ENCODE peak calls at places on chromosomes 2 and 18, in nine cellular contexts. L is left lung; K is SJSA1; F is naive thymus-derived CD4-positive, alpha-beta T cell; Y is H9; U is kidney; H is CD8-positive, alpha-beta T cell; B is upper lobe of left lung; C is body of pancreas. Q is an unnamed sample.

GRCh38 chr2:216012133-216012829 is 1.1 kb downstream of the MREG start:
- DNase-seq in H (no peak), U (no peak), K (no peak), L (no peak), Y (no peak), B (peak; percentile 58), F (no peak), C (no peak), Q (peak; percentile 59)

GRCh38 chr18:10320848-10321247 is 133.6 kb upstream of the APCDD1 start:
- DNase-seq in F (no peak), K (peak; percentile 51), H (no peak), U (no peak), Y (no peak), C (no peak), L (no peak), B (no peak), Q (no peak)

GRCh38 chr2:10326151-10326616 is 23.5 kb downstream of the HPCAL1 start:
- DNase-seq in F (no peak), L (no peak), C (no peak), U (no peak), H (no peak), K (no peak), Y (no peak), B (no peak), Q (peak; percentile 53)

GRCh38 chr2:115105966-115106365 is 663.5 kb downstream of the DPP10 start:
- DNase-seq in K (no peak), U (no peak), B (no peak), H (no peak), F (no peak), L (no peak), Y (no peak), C (no peak), Q (no peak)

GRCh38 chr2:180258041-180258537 is 251.0 kb upstream of the CWC22 start:
- DNase-seq in F (no peak), L (no peak), H (no peak), B (no peak), K (no peak), C (no peak), Y (no peak), U (no peak), Q (no peak)

GRCh38 chr2:62941413-62941812 is 109.2 kb upstream of the OTX1 start:
- DNase-seq in U (no peak), Y (no peak), F (no peak), C (no peak), H (no peak), B (no peak), L (no peak), K (no peak), Q (no peak)

GRCh38 chr2:71827146-71827874 is 320.4 kb downstream of the CYP26B1 start:
- DNase-seq in U (no peak), K (no peak), C (no peak), H (no peak), F (no peak), Y (peak; percentile 10), B (no peak), L (no peak), Q (no peak)

GRCh38 chr2:214808481-214808931 is 977 bp downstream of the BARD1 start:
- DNase-seq in B (no peak), L (no peak), F (no peak), Y (no peak), C (no peak), K (no peak), U (no peak), H (no peak), Q (no peak)

GRCh38 chr2:152468832-152469692 is 134.1 kb downstream of the FMNL2 start:
- DNase-seq in B (peak; percentile 34), L (no peak), C (no peak), F (no peak), Y (no peak), K (no peak), H (no peak), U (no peak), Q (no peak)

GRCh38 chr2:85277416-85278158 is 50.2 kb downstream of the TGOLN2 start:
- DNase-seq in U (no peak), K (peak; percentile 68), L (no peak), Y (no peak), C (no peak), B (no peak), H (no peak), F (no peak), Q (peak; percentile 60)

GRCh38 chr2:172962064-172962463 is 113.6 kb upstream of the MAP3K20 start:
- DNase-seq in U (no peak), B (no peak), H (no peak), Y (no peak), K (no peak), C (no peak), L (no peak), F (no peak), Q (no peak)

GRCh38 chr18:32896781-32897547 is 124.1 kb upstream of the KLHL14 start:
- DNase-seq in K (no peak), B (no peak), C (no peak), Y (no peak), L (no peak), U (no peak), F (no peak), H (no peak), Q (no peak)

GRCh38 chr2:45830322-45830721 is 178.8 kb downstream of the PRKCE start:
- DNase-seq in U (no peak), C (no peak), F (no peak), H (no peak), L (no peak), B (no peak), K (no peak), Y (no peak), Q (no peak)

DNA sequence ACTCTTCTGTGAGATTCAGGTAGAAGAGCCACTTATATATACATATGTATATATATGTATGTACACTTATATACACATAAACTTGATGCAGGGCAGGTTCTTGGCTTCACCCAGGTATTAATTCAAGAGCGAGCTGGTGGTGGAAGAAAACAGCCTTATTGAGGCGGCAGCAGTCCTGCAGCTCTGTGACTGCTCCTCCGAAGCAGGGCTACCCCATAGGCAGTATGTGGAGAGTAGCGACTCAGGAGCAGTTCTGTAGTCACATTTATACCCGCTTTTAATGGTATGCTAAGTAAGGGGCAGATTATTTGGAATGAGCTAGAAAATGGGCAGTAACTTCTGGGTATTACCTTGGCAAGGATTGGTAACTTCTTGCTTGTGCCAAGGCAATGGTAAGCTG is 280.6 kb upstream of the TFPI start:
- DNase-seq in K (no peak), L (no peak), U (no peak), F (no peak), B (no peak), Y (no peak), H (no peak), C (no peak), Q (no peak)
- H3K4me1 ChIP-seq in K (no peaks in the 10 kb centered on the region), L (no peaks in the 10 kb centered on the region), U (no peaks in the 10 kb centered on the region), F (no peaks in the 10 kb centered on the region), B (no peaks in the 10 kb centered on the region), Y (no peaks in the 10 kb centered on the region), H (no peaks in the 10 kb centered on the region), C (no peaks in the 10 kb centered on the region), Q (no peaks in the 10 kb centered on the region)

GRCh38 chr18:5286525-5286924 is 9.0 kb downstream of the ZBTB14 start:
- DNase-seq in Y (no peak), L (no peak), B (no peak), C (no peak), U (no peak), H (no peak), F (no peak), K (no peak), Q (no peak)
- H3K4me1 ChIP-seq in Y (no peaks in the 10 kb centered on the region), L (no peaks in the 10 kb centered on the region), B (peaks cover 3% of the 10 kb centered on the region), C (no peaks in the 10 kb centered on the region), U (no peaks in the 10 kb centered on the region), H (peaks cover 7% of the 10 kb centered on the region), F (peaks cover 5% of the 10 kb centered on the region), K (no peaks in the 10 kb centered on the region), Q (no peaks in the 10 kb centered on the region)

DNA sequence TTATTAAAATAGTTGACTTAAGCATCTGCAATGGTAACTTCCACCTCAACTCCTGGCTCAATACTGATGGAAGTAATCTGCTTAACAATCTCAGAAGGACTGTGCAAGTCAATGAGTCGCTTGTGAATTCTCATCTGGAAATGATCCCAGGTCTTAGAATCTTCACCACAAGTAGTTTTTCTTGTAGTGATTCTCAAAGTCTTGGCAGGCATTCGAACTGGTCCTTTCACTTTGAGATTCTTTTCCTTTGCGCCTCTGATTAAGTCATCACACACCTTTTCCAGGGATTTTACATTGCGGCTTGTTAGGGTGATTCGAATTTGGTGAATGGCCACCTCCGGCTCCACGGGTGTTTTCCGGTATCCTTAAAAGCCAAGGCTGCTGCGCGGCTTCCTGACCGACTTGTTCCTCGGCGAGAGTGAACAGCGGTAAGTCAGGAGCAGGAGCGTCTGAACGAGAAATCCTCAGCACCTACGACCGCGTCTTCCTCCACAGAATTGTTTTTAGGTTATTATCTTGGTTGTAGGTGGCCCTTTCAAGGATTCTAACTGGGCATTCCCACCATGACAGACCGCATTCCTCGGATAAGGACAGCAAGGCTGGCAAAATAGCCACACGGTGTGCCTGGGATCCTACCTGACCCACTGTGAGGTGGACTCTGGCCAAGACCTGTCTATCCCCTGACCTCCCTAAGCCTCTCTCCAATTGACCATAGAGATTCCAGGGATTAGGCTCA is 23.8 kb upstream of the SLC20A1 start:
- DNase-seq in B (peak; percentile 18), H (no peak), C (no peak), Y (no peak), K (no peak), U (no peak), L (no peak), F (no peak), Q (no peak)
- H3K4me1 ChIP-seq in B (peaks cover 15% of the 10 kb centered on the region), H (peaks cover 26% of the 10 kb centered on the region), C (peaks cover 5% of the 10 kb centered on the region), Y (no peaks in the 10 kb centered on the region), K (peaks cover 30% of the 10 kb centered on the region), U (no peaks in the 10 kb centered on the region), L (peaks cover 29% of the 10 kb centered on the region), F (peaks cover 24% of the 10 kb centered on the region), Q (peaks cover 23% of the 10 kb centered on the region)

DNA sequence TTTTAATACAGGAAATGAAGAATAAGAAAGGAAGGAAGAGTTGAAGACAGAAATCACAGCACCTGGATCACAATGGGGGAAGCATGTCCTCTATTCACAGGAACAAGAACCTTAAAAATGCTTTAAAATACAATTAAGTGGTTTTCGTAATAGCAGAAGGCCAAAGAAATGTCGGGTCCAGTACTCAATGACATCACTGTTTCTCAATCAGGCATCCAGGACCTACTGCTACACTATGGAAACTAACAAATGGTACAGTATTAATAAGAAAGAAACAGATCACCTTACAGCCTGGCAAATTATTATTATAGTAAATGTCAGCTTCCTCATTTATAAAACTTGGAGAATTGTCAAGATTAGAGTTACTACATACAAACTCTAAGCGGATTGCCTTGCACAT is 15.8 kb downstream of the HNRNPLL start:
- DNase-seq in U (no peak), F (no peak), K (no peak), C (no peak), H (no peak), L (no peak), Y (no peak), B (no peak), Q (no peak)
- H3K4me1 ChIP-seq in U (peaks cover 10% of the 10 kb centered on the region), F (no peaks in the 10 kb centered on the region), K (peaks cover 22% of the 10 kb centered on the region), C (peaks cover 5% of the 10 kb centered on the region), H (no peaks in the 10 kb centered on the region), L (peaks cover 42% of the 10 kb centered on the region), Y (no peaks in the 10 kb centered on the region), B (peaks cover 21% of the 10 kb centered on the region), Q (peaks cover 40% of the 10 kb centered on the region)

DNA sequence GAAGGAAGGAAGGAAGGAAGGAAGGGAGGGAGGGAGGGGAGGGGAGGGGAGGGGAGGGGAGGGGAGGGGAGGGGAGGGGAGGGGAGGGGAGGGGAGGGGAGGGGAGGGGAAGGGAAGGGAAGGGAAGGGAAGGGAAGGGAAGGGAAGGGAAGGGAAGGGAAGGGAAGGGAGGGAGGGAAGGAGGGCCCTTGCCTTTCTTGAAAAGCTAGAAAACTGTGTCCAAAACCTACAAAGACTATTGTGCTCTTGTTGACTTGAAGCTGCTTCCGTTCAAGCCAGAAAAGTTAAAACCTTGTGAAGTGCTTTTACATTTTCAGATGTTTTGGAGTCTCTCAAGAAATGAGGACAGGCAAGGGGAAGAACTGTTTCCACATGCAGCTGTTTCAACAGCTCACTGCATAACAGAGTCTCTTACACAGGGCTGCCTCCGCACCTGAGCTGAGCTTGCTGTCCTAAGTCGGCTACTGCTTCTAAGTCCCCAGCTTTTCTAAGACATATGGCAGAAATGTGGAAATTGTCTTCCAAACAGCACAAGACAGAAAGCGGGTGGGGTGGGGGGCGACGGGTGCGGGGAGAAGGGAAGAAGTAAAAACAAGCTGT is 46.1 kb downstream of the BCL11A start:
- DNase-seq in H (no peak), C (no peak), L (no peak), F (no peak), Y (no peak), B (no peak), U (no peak), K (no peak), Q (no peak)
- H3K4me1 ChIP-seq in H (no peaks in the 10 kb centered on the region), C (peaks cover 24% of the 10 kb centered on the region), L (peaks cover 23% of the 10 kb centered on the region), F (no peaks in the 10 kb centered on the region), Y (peaks cover 28% of the 10 kb centered on the region), B (no peaks in the 10 kb centered on the region), U (no peaks in the 10 kb centered on the region), K (no peaks in the 10 kb centered on the region), Q (no peaks in the 10 kb centered on the region)

Q was measured in SK-N-SH.